ENCODE peak calls at places on chromosome 21, in five cellular contexts. One of them, this sample, is unnamed.

GRCh38 chr21:14120091-14120734 is 90.5 kb downstream of the LIPI start:
- DNase-seq in NCI-H187 treated with DMSO at 0.1 percent for 48 hours: no peak
- DNase-seq in aorta: no peak
- DNase-seq in A549: peak; percentile 34
- DNase-seq in AG10803: peak; percentile 12
- DNase-seq in this sample: peak; percentile 8

GRCh38 chr21:28799926-28800325 is 192.8 kb downstream of the LTN1 start:
- DNase-seq in NCI-H187 treated with DMSO at 0.1 percent for 48 hours: no peak
- DNase-seq in aorta: no peak
- DNase-seq in A549: no peak
- DNase-seq in AG10803: no peak
- DNase-seq in this sample: no peak

GRCh38 chr21:43359081-43359822 is 67.7 kb downstream of the SIK1 start:
- DNase-seq in NCI-H187 treated with DMSO at 0.1 percent for 48 hours: no peak
- DNase-seq in aorta: no peak
- DNase-seq in A549: no peak
- DNase-seq in AG10803: no peak
- DNase-seq in this sample: no peak

GRCh38 chr21:39867198-39867650 is at the start of gene PCP4:
- DNase-seq in NCI-H187 treated with DMSO at 0.1 percent for 48 hours: no peak
- DNase-seq in aorta: no peak
- DNase-seq in A549: peak; percentile 36
- DNase-seq in AG10803: peak; percentile 11
- DNase-seq in this sample: no peak

GRCh38 chr21:41403331-41403730 is 22.7 kb upstream of the MX1 start:
- DNase-seq in NCI-H187 treated with DMSO at 0.1 percent for 48 hours: no peak
- DNase-seq in aorta: no peak
- DNase-seq in A549: no peak
- DNase-seq in AG10803: no peak
- DNase-seq in this sample: no peak

GRCh38 chr21:36200089-36200561 is 43.5 kb downstream of the DOP1B start:
- DNase-seq in NCI-H187 treated with DMSO at 0.1 percent for 48 hours: no peak
- DNase-seq in aorta: no peak
- DNase-seq in A549: no peak
- DNase-seq in AG10803: no peak
- DNase-seq in this sample: no peak

GRCh38 chr21:45856422-45856821 is 125.1 kb upstream of the COL6A1 start:
- DNase-seq in NCI-H187 treated with DMSO at 0.1 percent for 48 hours: no peak
- DNase-seq in aorta: no peak
- DNase-seq in A549: no peak
- DNase-seq in AG10803: no peak
- DNase-seq in this sample: no peak

GRCh38 chr21:31732538-31732864 is 583 bp upstream of the SCAF4 start:
- DNase-seq in NCI-H187 treated with DMSO at 0.1 percent for 48 hours: peak; percentile 33
- DNase-seq in aorta: no peak
- DNase-seq in A549: no peak
- DNase-seq in AG10803: no peak
- DNase-seq in this sample: no peak

GRCh38 chr21:38804617-38805281 is 980 bp upstream of the ETS2 start:
- DNase-seq in NCI-H187 treated with DMSO at 0.1 percent for 48 hours: no peak
- DNase-seq in aorta: peak; percentile 83
- DNase-seq in A549: peak; percentile 69
- DNase-seq in AG10803: peak; percentile 54
- DNase-seq in this sample: peak; percentile 54

GRCh38 chr21:34029724-34030528 is 43.5 kb upstream of the MRPS6 start:
- DNase-seq in NCI-H187 treated with DMSO at 0.1 percent for 48 hours: no peak
- DNase-seq in aorta: peak; percentile 53
- DNase-seq in A549: peak; percentile 84
- DNase-seq in AG10803: peak; percentile 68
- DNase-seq in this sample: peak; percentile 82

GRCh38 chr21:40681164-40681859 is 165.6 kb downstream of the DSCAM start:
- DNase-seq in NCI-H187 treated with DMSO at 0.1 percent for 48 hours: no peak
- DNase-seq in aorta: no peak
- DNase-seq in A549: no peak
- DNase-seq in AG10803: no peak
- DNase-seq in this sample: no peak

GRCh38 chr21:35045539-35046222 is 3.4 kb downstream of the RUNX1 start:
- DNase-seq in NCI-H187 treated with DMSO at 0.1 percent for 48 hours: no peak
- DNase-seq in aorta: no peak
- DNase-seq in A549: no peak
- DNase-seq in AG10803: no peak
- DNase-seq in this sample: no peak

GRCh38 chr21:42097860-42098259 is 26.7 kb downstream of the UMODL1 start:
- DNase-seq in NCI-H187 treated with DMSO at 0.1 percent for 48 hours: no peak
- DNase-seq in aorta: peak; percentile 89
- DNase-seq in A549: peak; percentile 84
- DNase-seq in AG10803: peak; percentile 97
- DNase-seq in this sample: peak; percentile 99

GRCh38 chr21:40254540-40255455 is 387.6 kb downstream of the PCP4 start:
- DNase-seq in NCI-H187 treated with DMSO at 0.1 percent for 48 hours: no peak
- DNase-seq in aorta: no peak
- DNase-seq in A549: no peak
- DNase-seq in AG10803: no peak
- DNase-seq in this sample: no peak

GRCh38 chr21:31593161-31593560 is 66.3 kb upstream of the SOD1 start:
- DNase-seq in NCI-H187 treated with DMSO at 0.1 percent for 48 hours: no peak
- DNase-seq in aorta: no peak
- DNase-seq in A549: no peak
- DNase-seq in AG10803: no peak
- DNase-seq in this sample: no peak

GRCh38 chr21:36859744-36860501 is 106.5 kb downstream of the HLCS start:
- DNase-seq in NCI-H187 treated with DMSO at 0.1 percent for 48 hours: no peak
- DNase-seq in aorta: peak; percentile 89
- DNase-seq in A549: peak; percentile 86
- DNase-seq in AG10803: peak; percentile 47
- DNase-seq in this sample: peak; percentile 29

GRCh38 chr21:18142639-18143038 is 102.0 kb upstream of the CHODL start:
- DNase-seq in NCI-H187 treated with DMSO at 0.1 percent for 48 hours: peak; percentile 34
- DNase-seq in aorta: no peak
- DNase-seq in A549: no peak
- DNase-seq in AG10803: no peak
- DNase-seq in this sample: no peak

GRCh38 chr21:32979598-32980268 is 46.0 kb upstream of the OLIG2 start:
- DNase-seq in NCI-H187 treated with DMSO at 0.1 percent for 48 hours: no peak
- DNase-seq in aorta: no peak
- DNase-seq in A549: no peak
- DNase-seq in AG10803: no peak
- DNase-seq in this sample: no peak

GRCh38 chr21:42557420-42557819 is 43.8 kb downstream of the SLC37A1 start:
- DNase-seq in NCI-H187 treated with DMSO at 0.1 percent for 48 hours: no peak
- DNase-seq in aorta: peak; percentile 23
- DNase-seq in A549: no peak
- DNase-seq in AG10803: no peak
- DNase-seq in this sample: no peak

GRCh38 chr21:42209801-42210479 is 9.0 kb upstream of the ABCG1 start:
- DNase-seq in NCI-H187 treated with DMSO at 0.1 percent for 48 hours: no peak
- DNase-seq in aorta: no peak
- DNase-seq in A549: peak; percentile 43
- DNase-seq in AG10803: no peak
- DNase-seq in this sample: no peak

GRCh38 chr21:37425684-37426083 is 59.1 kb downstream of the DYRK1A start:
- DNase-seq in NCI-H187 treated with DMSO at 0.1 percent for 48 hours: no peak
- DNase-seq in aorta: no peak
- DNase-seq in A549: no peak
- DNase-seq in AG10803: no peak
- DNase-seq in this sample: no peak

GRCh38 chr21:43654806-43655489 is 4.3 kb downstream of the HSF2BP start:
- DNase-seq in NCI-H187 treated with DMSO at 0.1 percent for 48 hours: no peak
- DNase-seq in aorta: no peak
- DNase-seq in A549: no peak
- DNase-seq in AG10803: peak; percentile 58
- DNase-seq in this sample: peak; percentile 70

GRCh38 chr21:43824883-43825609 is 35.7 kb downstream of the RRP1 start:
- DNase-seq in NCI-H187 treated with DMSO at 0.1 percent for 48 hours: no peak
- DNase-seq in aorta: no peak
- DNase-seq in A549: no peak
- DNase-seq in AG10803: no peak
- DNase-seq in this sample: no peak

GRCh38 chr21:34836103-34836932 is 167.5 kb downstream of the CLIC6 start:
- DNase-seq in NCI-H187 treated with DMSO at 0.1 percent for 48 hours: no peak
- DNase-seq in aorta: peak; percentile 86
- DNase-seq in A549: peak; percentile 94
- DNase-seq in AG10803: peak; percentile 99
- DNase-seq in this sample: peak; percentile 100

GRCh38 chr21:34687065-34687464 is 18.3 kb downstream of the CLIC6 start:
- DNase-seq in NCI-H187 treated with DMSO at 0.1 percent for 48 hours: peak; percentile 19
- DNase-seq in aorta: no peak
- DNase-seq in A549: no peak
- DNase-seq in AG10803: no peak
- DNase-seq in this sample: no peak